ENCODE peak calls at places on chromosomes 1 and 21, in four cellular contexts. G, W, U and C are unnamed samples.

GRCh38 chr1:10694274-10694632 is 102.2 kb downstream of the CASZ1 start:
- DNase-seq in G (no peak), W (no peak), U (no peak), C (no peak)

GRCh38 chr1:58352476-58353092 is 193.9 kb downstream of the OMA1 start:
- DNase-seq in G (no peak), W (no peak), U (no peak), C (no peak)

GRCh38 chr1:118077331-118078055 is 107.5 kb downstream of the SPAG17 start:
- DNase-seq in G (peak), W (peak), U (peak), C (peak)

GRCh38 chr1:70353641-70354331 is 736 bp downstream of the ANKRD13C start:
- DNase-seq in G (peak), W (peak), U (no peak), C (no peak)

GRCh38 chr1:25232027-25232865 is at the start of gene SYF2:
- DNase-seq in G (peak), W (peak), U (peak), C (peak)

GRCh38 chr1:247241687-247242086 is 14.2 kb upstream of the VN1R5 start:
- DNase-seq in G (no peak), W (no peak), U (no peak), C (no peak)

GRCh38 chr1:225881081-225882007 is 836 bp downstream of the TMEM63A start:
- DNase-seq in G (peak), W (peak), U (no peak), C (no peak)

GRCh38 chr1:109631513-109632260 is 12.1 kb downstream of the AMPD2 start:
- DNase-seq in G (no peak), W (no peak), U (no peak), C (no peak)

GRCh38 chr1:71644997-71645396 is 564.2 kb upstream of the ZRANB2 start:
- DNase-seq in G (no peak), W (no peak), U (no peak), C (no peak)

GRCh38 chr1:4661595-4661917 is 7.1 kb downstream of the AJAP1 start:
- DNase-seq in G (no peak), W (no peak), U (no peak), C (no peak)

GRCh38 chr1:209335090-209335692 is 248.3 kb upstream of the CAMK1G start:
- DNase-seq in G (peak), W (peak), U (peak), C (peak)

GRCh38 chr1:11400155-11400554 is 78.8 kb upstream of the DISP3 start:
- DNase-seq in G (no peak), W (no peak), U (no peak), C (no peak)

GRCh38 chr1:39625462-39626273 is 13.8 kb downstream of the HEYL start:
- DNase-seq in G (no peak), W (no peak), U (no peak), C (no peak)

GRCh38 chr1:15353839-15354579 is 55.7 kb upstream of the EFHD2 start:
- DNase-seq in G (peak), W (no peak), U (no peak), C (peak)

GRCh38 chr1:12798911-12799310 is 7.7 kb downstream of the PRAMEF1 start:
- DNase-seq in G (no peak), W (no peak), U (no peak), C (no peak)

GRCh38 chr1:12543747-12544146 is 74.3 kb downstream of the DHRS3 start:
- DNase-seq in G (no peak), W (no peak), U (no peak), C (no peak)

DNA sequence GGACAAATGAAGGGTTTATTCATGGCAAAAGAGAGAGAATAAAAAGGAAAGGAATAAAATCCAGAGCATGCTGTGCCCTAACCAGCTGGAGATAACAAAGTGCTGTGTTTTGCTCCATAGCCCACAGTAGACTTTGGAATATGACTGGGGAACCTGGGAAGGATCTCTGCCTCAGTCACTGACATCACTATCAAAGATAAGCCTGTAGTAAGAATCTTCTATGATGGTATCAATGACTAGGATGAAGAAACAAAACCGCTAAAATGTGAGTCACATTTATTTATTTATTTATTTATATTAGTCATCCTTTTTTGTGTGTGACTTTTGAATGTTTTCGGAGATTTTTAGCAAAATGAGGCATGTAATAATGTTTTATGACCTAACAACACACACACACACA is 56.3 kb downstream of the NVL start:
- DNase-seq in G (no peak), W (no peak), U (no peak), C (no peak)
- TF ChIP-seq FOSL1 in G (no peak), W (peak), U (no peak), C (no peak)

DNA sequence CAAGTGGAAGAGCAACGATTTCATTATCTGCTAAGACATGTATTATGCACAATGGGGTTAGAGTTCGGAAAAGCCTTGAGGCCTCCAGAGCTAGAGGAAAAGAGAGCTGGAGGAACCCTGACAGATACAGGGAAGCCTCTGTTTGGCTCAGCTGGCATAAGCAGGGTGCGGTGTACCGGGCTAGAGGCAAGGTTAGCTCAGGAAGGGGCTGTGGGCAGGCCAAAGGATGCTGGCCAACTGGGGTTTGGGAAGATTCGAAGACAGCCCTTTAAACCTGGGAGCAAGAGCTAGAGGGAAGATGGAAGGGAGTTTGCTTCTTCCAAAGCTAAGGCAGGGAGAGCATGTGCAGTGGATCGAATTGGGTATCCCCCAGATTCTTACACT is 107.6 kb upstream of the TLR5 start:
- DNase-seq in G (no peak), W (no peak), U (no peak), C (no peak)
- TF ChIP-seq JUND in G (no peak), W (no peak), U (no peak), C (no peak)

GRCh38 chr21:27047331-27048314 is 80.7 kb upstream of the ADAMTS5 start:
- DNase-seq in G (no peak), W (no peak), U (no peak), C (no peak)
- TF ChIP-seq FOSL1 in G (no peak), W (no peak), U (no peak), C (no peak)

GRCh38 chr1:235127774-235128452 is 724 bp downstream of the TOMM20 start:
- DNase-seq in G (no peak), W (peak), U (no peak), C (no peak)
- TF ChIP-seq JUND in G (no peak), W (no peak), U (no peak), C (no peak)